ENCODE peak calls at places on chromosome 4, in ten cellular contexts. One of them, this sample, is unnamed.

GRCh38 chr4:127525585-127525984 is 107.2 kb upstream of the INTU start:
- DNase-seq in adrenal gland: no peak
- DNase-seq in esophagus muscularis mucosa: no peak
- DNase-seq in breast epithelium: no peak
- DNase-seq in IMR-90: no peak
- DNase-seq in GM12891: no peak
- DNase-seq in gastrocnemius medialis: no peak
- DNase-seq in HCT116: no peak
- DNase-seq in GM12878: no peak
- DNase-seq in GM12892: no peak
- DNase-seq in this sample: no peak

GRCh38 chr4:88600129-88600849 is 8.0 kb downstream of the HERC3 start:
- DNase-seq in IMR-90: peak; percentile 95
- DNase-seq in GM12878: no peak
- DNase-seq in GM12891: no peak
- DNase-seq in adrenal gland: no peak
- DNase-seq in gastrocnemius medialis: no peak
- DNase-seq in esophagus muscularis mucosa: no peak
- DNase-seq in GM12892: no peak
- DNase-seq in breast epithelium: no peak
- DNase-seq in HCT116: no peak
- DNase-seq in this sample: no peak

GRCh38 chr4:74953647-74954046 is 20.7 kb downstream of the PARM1 start:
- DNase-seq in GM12892: no peak
- DNase-seq in GM12891: no peak
- DNase-seq in HCT116: no peak
- DNase-seq in esophagus muscularis mucosa: no peak
- DNase-seq in GM12878: no peak
- DNase-seq in breast epithelium: no peak
- DNase-seq in IMR-90: no peak
- DNase-seq in gastrocnemius medialis: peak; percentile 43
- DNase-seq in adrenal gland: no peak
- DNase-seq in this sample: no peak

GRCh38 chr4:40199999-40200880 is 3.4 kb downstream of the RHOH start:
- DNase-seq in GM12891: no peak
- DNase-seq in IMR-90: peak; percentile 23
- DNase-seq in adrenal gland: no peak
- DNase-seq in GM12878: peak; percentile 93
- DNase-seq in HCT116: no peak
- DNase-seq in esophagus muscularis mucosa: no peak
- DNase-seq in GM12892: no peak
- DNase-seq in gastrocnemius medialis: no peak
- DNase-seq in breast epithelium: no peak
- DNase-seq in this sample: peak; percentile 98

GRCh38 chr4:119081542-119081859 is 54.1 kb upstream of the MYOZ2 start:
- DNase-seq in GM12878: no peak
- DNase-seq in IMR-90: no peak
- DNase-seq in GM12892: no peak
- DNase-seq in breast epithelium: no peak
- DNase-seq in GM12891: no peak
- DNase-seq in esophagus muscularis mucosa: no peak
- DNase-seq in gastrocnemius medialis: no peak
- DNase-seq in HCT116: no peak
- DNase-seq in adrenal gland: no peak
- DNase-seq in this sample: no peak

GRCh38 chr4:74056114-74056857 is 17.8 kb upstream of the CXCL3 start:
- DNase-seq in adrenal gland: no peak
- DNase-seq in esophagus muscularis mucosa: no peak
- DNase-seq in GM12892: no peak
- DNase-seq in breast epithelium: no peak
- DNase-seq in gastrocnemius medialis: no peak
- DNase-seq in HCT116: peak; percentile 76
- DNase-seq in GM12878: no peak
- DNase-seq in GM12891: no peak
- DNase-seq in IMR-90: peak; percentile 52
- DNase-seq in this sample: peak; percentile 67

GRCh38 chr4:138802499-138802898 is 213.1 kb upstream of the NOCT start:
- DNase-seq in GM12878: no peak
- DNase-seq in gastrocnemius medialis: no peak
- DNase-seq in breast epithelium: no peak
- DNase-seq in IMR-90: peak; percentile 7
- DNase-seq in adrenal gland: no peak
- DNase-seq in GM12892: no peak
- DNase-seq in GM12891: no peak
- DNase-seq in esophagus muscularis mucosa: no peak
- DNase-seq in HCT116: no peak
- DNase-seq in this sample: no peak

GRCh38 chr4:177308842-177309524 is 691 bp upstream of the NEIL3 start:
- DNase-seq in gastrocnemius medialis: no peak
- DNase-seq in GM12891: no peak
- DNase-seq in esophagus muscularis mucosa: no peak
- DNase-seq in breast epithelium: no peak
- DNase-seq in HCT116: no peak
- DNase-seq in adrenal gland: no peak
- DNase-seq in IMR-90: no peak
- DNase-seq in GM12892: no peak
- DNase-seq in GM12878: no peak
- DNase-seq in this sample: peak; percentile 88

GRCh38 chr4:108256538-108256937 is 87.8 kb upstream of the LEF1 start:
- DNase-seq in GM12892: no peak
- DNase-seq in HCT116: no peak
- DNase-seq in esophagus muscularis mucosa: no peak
- DNase-seq in IMR-90: no peak
- DNase-seq in gastrocnemius medialis: no peak
- DNase-seq in breast epithelium: no peak
- DNase-seq in GM12891: no peak
- DNase-seq in GM12878: no peak
- DNase-seq in adrenal gland: no peak
- DNase-seq in this sample: no peak

GRCh38 chr4:126906466-126906865 is 726.3 kb upstream of the INTU start:
- DNase-seq in IMR-90: no peak
- DNase-seq in gastrocnemius medialis: no peak
- DNase-seq in breast epithelium: no peak
- DNase-seq in GM12891: no peak
- DNase-seq in GM12892: no peak
- DNase-seq in adrenal gland: no peak
- DNase-seq in HCT116: no peak
- DNase-seq in GM12878: no peak
- DNase-seq in esophagus muscularis mucosa: no peak
- DNase-seq in this sample: no peak

GRCh38 chr4:2811830-2812599 is 19.1 kb downstream of the SH3BP2 start:
- DNase-seq in GM12891: peak; percentile 74
- DNase-seq in gastrocnemius medialis: peak; percentile 70
- DNase-seq in HCT116: peak; percentile 16
- DNase-seq in esophagus muscularis mucosa: no peak
- DNase-seq in GM12878: peak; percentile 40
- DNase-seq in GM12892: peak; percentile 78
- DNase-seq in IMR-90: peak; percentile 65
- DNase-seq in breast epithelium: no peak
- DNase-seq in adrenal gland: peak; percentile 85
- DNase-seq in this sample: peak; percentile 99

GRCh38 chr4:26030780-26031179 is 116.8 kb downstream of the SMIM20 start:
- DNase-seq in GM12878: no peak
- DNase-seq in adrenal gland: peak; percentile 20
- DNase-seq in gastrocnemius medialis: no peak
- DNase-seq in IMR-90: no peak
- DNase-seq in GM12891: no peak
- DNase-seq in breast epithelium: no peak
- DNase-seq in GM12892: no peak
- DNase-seq in HCT116: no peak
- DNase-seq in esophagus muscularis mucosa: no peak
- DNase-seq in this sample: no peak

GRCh38 chr4:26029512-26030131 is 115.6 kb downstream of the SMIM20 start:
- DNase-seq in esophagus muscularis mucosa: no peak
- DNase-seq in GM12878: no peak
- DNase-seq in HCT116: no peak
- DNase-seq in adrenal gland: peak; percentile 50
- DNase-seq in gastrocnemius medialis: no peak
- DNase-seq in GM12892: no peak
- DNase-seq in breast epithelium: no peak
- DNase-seq in GM12891: no peak
- DNase-seq in IMR-90: no peak
- DNase-seq in this sample: no peak

GRCh38 chr4:26028133-26028792 is 114.2 kb downstream of the SMIM20 start:
- DNase-seq in GM12891: no peak
- DNase-seq in adrenal gland: peak; percentile 48
- DNase-seq in GM12878: no peak
- DNase-seq in HCT116: no peak
- DNase-seq in GM12892: no peak
- DNase-seq in esophagus muscularis mucosa: no peak
- DNase-seq in breast epithelium: no peak
- DNase-seq in gastrocnemius medialis: no peak
- DNase-seq in IMR-90: no peak
- DNase-seq in this sample: no peak

GRCh38 chr4:26030260-26030667 is 116.2 kb downstream of the SMIM20 start:
- DNase-seq in breast epithelium: no peak
- DNase-seq in GM12892: no peak
- DNase-seq in GM12878: no peak
- DNase-seq in adrenal gland: peak; percentile 15
- DNase-seq in IMR-90: no peak
- DNase-seq in gastrocnemius medialis: no peak
- DNase-seq in HCT116: no peak
- DNase-seq in esophagus muscularis mucosa: no peak
- DNase-seq in GM12891: no peak
- DNase-seq in this sample: no peak

GRCh38 chr4:26028793-26029511 is 114.9 kb downstream of the SMIM20 start:
- DNase-seq in IMR-90: peak; percentile 58
- DNase-seq in HCT116: no peak
- DNase-seq in adrenal gland: peak; percentile 77
- DNase-seq in esophagus muscularis mucosa: no peak
- DNase-seq in breast epithelium: no peak
- DNase-seq in GM12878: no peak
- DNase-seq in GM12891: peak; percentile 59
- DNase-seq in gastrocnemius medialis: peak; percentile 14
- DNase-seq in GM12892: peak; percentile 80
- DNase-seq in this sample: peak; percentile 48
- TF ChIP-seq POLR2A in IMR-90: no peak
- TF ChIP-seq POLR2A in HCT116: no peak
- TF ChIP-seq POLR2A in adrenal gland: no peak
- TF ChIP-seq POLR2A in esophagus muscularis mucosa: no peak
- TF ChIP-seq POLR2A in breast epithelium: no peak
- TF ChIP-seq POLR2A in GM12878: no peak
- TF ChIP-seq POLR2A in GM12891: no peak
- TF ChIP-seq POLR2A in gastrocnemius medialis: no peak
- TF ChIP-seq POLR2A in GM12892: no peak
- TF ChIP-seq POLR2A in this sample: no peak

DNA sequence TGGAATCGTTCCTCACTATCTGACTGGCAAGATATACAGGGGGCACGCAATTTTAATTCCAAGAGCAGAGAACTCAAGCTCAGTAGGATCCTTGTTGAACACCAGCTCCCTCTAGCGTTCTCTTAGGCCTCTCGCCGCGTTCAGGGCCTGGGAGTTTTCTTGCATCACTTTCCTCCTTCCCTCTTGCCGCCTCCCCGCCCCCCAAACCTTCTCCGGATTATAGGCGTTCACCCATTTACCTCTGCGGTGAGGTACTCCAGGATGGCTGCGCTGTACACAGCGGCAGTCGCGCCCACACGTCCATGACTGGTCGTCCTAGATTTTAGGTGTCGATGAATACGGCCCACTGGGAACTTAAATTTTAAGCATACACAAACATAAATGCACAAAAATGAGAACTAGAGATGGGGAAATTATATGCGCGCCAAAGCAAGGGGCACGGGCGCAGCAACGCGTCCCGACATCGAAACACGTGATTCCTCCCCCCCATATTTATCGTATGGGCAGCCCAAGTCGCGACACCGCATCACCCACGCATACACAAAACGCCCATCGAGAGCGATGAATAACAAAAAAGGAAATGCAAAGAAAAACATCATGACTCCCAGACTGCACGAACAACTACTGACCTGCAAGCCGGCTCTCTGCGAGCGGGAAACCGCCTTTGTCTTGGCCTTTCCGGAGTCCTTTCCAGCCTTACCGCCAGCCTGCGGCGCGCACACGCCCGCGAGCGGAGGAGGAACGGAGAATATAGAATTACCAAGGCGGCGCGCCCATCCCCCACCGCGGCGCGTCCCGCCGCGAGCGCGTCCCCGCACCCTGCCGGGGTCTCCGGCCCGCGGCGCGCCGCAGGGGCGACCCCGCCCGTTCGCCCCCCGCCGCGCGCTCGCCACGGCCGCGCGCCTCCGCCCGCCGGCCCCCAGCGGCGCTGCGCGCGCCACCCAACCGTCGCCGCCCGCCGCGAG is 759 bp downstream of the H2AZ1 start:
- DNase-seq in breast epithelium: peak; percentile 87
- DNase-seq in GM12892: peak; percentile 30
- DNase-seq in adrenal gland: peak; percentile 96
- DNase-seq in GM12878: peak; percentile 77
- DNase-seq in gastrocnemius medialis: peak; percentile 81
- DNase-seq in IMR-90: peak; percentile 93
- DNase-seq in GM12891: peak; percentile 18
- DNase-seq in esophagus muscularis mucosa: peak; percentile 96
- DNase-seq in HCT116: peak; percentile 91
- DNase-seq in this sample: peak; percentile 95
- TF ChIP-seq POLR2A in breast epithelium: no peak
- TF ChIP-seq POLR2A in GM12892: no peak
- TF ChIP-seq POLR2A in adrenal gland: peak; percentile 18
- TF ChIP-seq POLR2A in GM12878: peak; percentile 78
- TF ChIP-seq POLR2A in gastrocnemius medialis: no peak
- TF ChIP-seq POLR2A in IMR-90: no peak
- TF ChIP-seq POLR2A in GM12891: no peak
- TF ChIP-seq POLR2A in esophagus muscularis mucosa: no peak
- TF ChIP-seq POLR2A in HCT116: peak; percentile 25
- TF ChIP-seq POLR2A in this sample: peak; percentile 15

GRCh38 chr4:158209825-158210807 is at the start of gene TMEM144:
- DNase-seq in GM12891: no peak
- DNase-seq in GM12892: peak; percentile 1
- DNase-seq in GM12878: no peak
- DNase-seq in esophagus muscularis mucosa: peak; percentile 96
- DNase-seq in breast epithelium: peak; percentile 94
- DNase-seq in IMR-90: peak; percentile 85
- DNase-seq in gastrocnemius medialis: peak; percentile 73
- DNase-seq in HCT116: peak; percentile 89
- DNase-seq in adrenal gland: peak; percentile 96
- DNase-seq in this sample: peak; percentile 84
- TF ChIP-seq POLR2A in GM12891: no peak
- TF ChIP-seq POLR2A in GM12892: no peak
- TF ChIP-seq POLR2A in GM12878: peak; percentile 70
- TF ChIP-seq POLR2A in esophagus muscularis mucosa: peak; percentile 23
- TF ChIP-seq POLR2A in breast epithelium: peak; percentile 32
- TF ChIP-seq POLR2A in IMR-90: no peak
- TF ChIP-seq POLR2A in gastrocnemius medialis: peak; percentile 34
- TF ChIP-seq POLR2A in HCT116: peak; percentile 58
- TF ChIP-seq POLR2A in adrenal gland: peak; percentile 95
- TF ChIP-seq POLR2A in this sample: no peak

DNA sequence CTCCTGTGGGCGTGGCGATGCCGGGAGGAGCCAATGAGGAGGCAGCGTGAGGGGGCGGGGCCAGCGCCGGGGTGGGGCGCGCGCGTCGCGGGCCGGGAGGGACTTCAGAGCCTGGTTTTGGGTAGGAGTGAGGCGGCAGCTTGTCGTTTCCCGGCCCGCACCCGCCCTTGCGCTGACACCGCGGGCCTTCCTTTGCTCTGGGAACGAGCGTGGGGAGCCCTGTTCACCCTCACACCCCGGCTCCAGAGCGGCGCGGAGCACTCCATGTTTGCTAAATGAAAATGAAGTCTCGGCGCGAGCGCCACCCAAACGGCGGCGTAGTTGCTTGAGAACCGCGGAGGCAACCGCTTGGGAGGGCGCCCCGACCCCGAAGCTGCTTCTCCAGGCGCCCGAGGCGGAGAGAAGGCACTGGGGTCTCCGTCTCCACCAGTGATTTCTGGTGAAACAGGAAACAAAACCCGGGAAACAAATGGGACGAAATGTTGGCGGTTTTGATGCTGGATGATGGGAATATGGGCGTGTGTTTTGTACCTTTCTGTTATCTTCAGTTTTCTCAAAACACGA is 497 bp upstream of the GRPEL1 start:
- DNase-seq in GM12891: no peak
- DNase-seq in breast epithelium: no peak
- DNase-seq in adrenal gland: no peak
- DNase-seq in esophagus muscularis mucosa: no peak
- DNase-seq in GM12892: no peak
- DNase-seq in IMR-90: no peak
- DNase-seq in gastrocnemius medialis: no peak
- DNase-seq in HCT116: no peak
- DNase-seq in GM12878: no peak
- DNase-seq in this sample: no peak
- TF ChIP-seq POLR2A in GM12891: no peak
- TF ChIP-seq POLR2A in breast epithelium: no peak
- TF ChIP-seq POLR2A in adrenal gland: no peak
- TF ChIP-seq POLR2A in esophagus muscularis mucosa: peak; percentile 15
- TF ChIP-seq POLR2A in GM12892: peak; percentile 81
- TF ChIP-seq POLR2A in IMR-90: no peak
- TF ChIP-seq POLR2A in gastrocnemius medialis: no peak
- TF ChIP-seq POLR2A in HCT116: peak; percentile 81
- TF ChIP-seq POLR2A in GM12878: peak; percentile 79
- TF ChIP-seq POLR2A in this sample: no peak